ENCODE peak calls at places on chromosomes 16 and 17, in four cellular contexts. D is A549, Z is GM12878, X is IMR-90. G is an unnamed sample.

GRCh38 chr17:49249292-49249794 is 18.8 kb upstream of the PHOSPHO1 start:
- DNase-seq in D (no peak), Z (no peak), X (no peak), G (peak)

GRCh38 chr16:6602401-6602800 is 730.2 kb upstream of the RBFOX1 start:
- DNase-seq in D (no peak), Z (no peak), X (no peak), G (no peak)

GRCh38 chr17:74878658-74879057 is 5.9 kb upstream of the FDXR start:
- DNase-seq in D (no peak), Z (no peak), X (no peak), G (no peak)

GRCh38 chr16:53080345-53081031 is 25.7 kb downstream of the CHD9 start:
- DNase-seq in D (peak), Z (no peak), X (peak), G (no peak)

GRCh38 chr17:38464251-38464722 is 36.0 kb downstream of the ARHGAP23 start:
- DNase-seq in D (peak), Z (no peak), X (no peak), G (peak)

GRCh38 chr17:75776399-75777242 is 8.0 kb upstream of the UNK start:
- DNase-seq in D (no peak), Z (no peak), X (no peak), G (no peak)

GRCh38 chr17:45224671-45225050 is 3.0 kb downstream of the FMNL1 start:
- DNase-seq in D (no peak), Z (no peak), X (no peak), G (no peak)

GRCh38 chr17:79109584-79109983 is 35.0 kb downstream of the ENGASE start:
- DNase-seq in D (no peak), Z (no peak), X (no peak), G (peak)

GRCh38 chr17:76078859-76079576 is at the start of gene ZACN:
- DNase-seq in D (no peak), Z (no peak), X (no peak), G (no peak)

GRCh38 chr16:556479-557173 is 3.6 kb upstream of the PRR35 start:
- DNase-seq in D (no peak), Z (no peak), X (no peak), G (no peak)

GRCh38 chr17:78276098-78276497 is 44.7 kb downstream of the TMEM235 start:
- DNase-seq in D (no peak), Z (peak), X (no peak), G (no peak)

DNA sequence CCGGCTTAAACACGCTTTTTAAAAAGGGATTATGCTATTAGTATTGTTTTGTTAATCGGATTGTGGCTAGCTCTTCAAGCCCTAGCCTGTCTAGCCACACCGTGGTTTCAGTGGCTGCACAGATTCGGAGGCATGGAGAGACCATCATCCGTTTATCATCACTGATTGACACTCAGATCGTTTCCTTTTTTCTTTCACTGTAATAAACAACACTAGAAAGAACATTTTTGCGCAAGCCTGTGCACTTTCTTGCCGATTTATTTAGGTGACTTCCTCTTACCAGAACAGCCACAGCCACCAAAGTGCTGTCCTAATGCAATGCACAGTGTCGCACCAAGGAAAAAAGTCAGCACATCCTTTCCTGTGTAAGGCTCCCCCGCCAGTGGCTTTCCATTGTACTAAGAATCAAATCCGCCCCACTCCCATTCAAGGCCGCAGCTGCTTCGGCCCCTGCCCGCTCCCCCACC is 78.2 kb downstream of the CRISPLD2 start:
- DNase-seq in D (no peak), Z (no peak), X (no peak), G (no peak)
- TF ChIP-seq ELK1 in D (no peak), Z (no peak), X (no peak), G (no peak)

GRCh38 chr17:72406501-72406900 is 285.7 kb downstream of the SOX9 start:
- DNase-seq in D (no peak), Z (no peak), X (no peak), G (no peak)

GRCh38 chr17:72405662-72406230 is 284.9 kb downstream of the SOX9 start:
- DNase-seq in D (no peak), Z (no peak), X (no peak), G (no peak)

GRCh38 chr17:72408641-72409040 is 287.8 kb downstream of the SOX9 start:
- DNase-seq in D (no peak), Z (no peak), X (no peak), G (no peak)

GRCh38 chr17:72408122-72408382 is 287.2 kb downstream of the SOX9 start:
- DNase-seq in D (no peak), Z (no peak), X (no peak), G (no peak)

GRCh38 chr17:72407336-72408121 is 286.7 kb downstream of the SOX9 start:
- DNase-seq in D (peak), Z (no peak), X (peak), G (no peak)
- TF ChIP-seq ELK1 in D (no peak), Z (no peak), X (no peak), G (no peak)

DNA sequence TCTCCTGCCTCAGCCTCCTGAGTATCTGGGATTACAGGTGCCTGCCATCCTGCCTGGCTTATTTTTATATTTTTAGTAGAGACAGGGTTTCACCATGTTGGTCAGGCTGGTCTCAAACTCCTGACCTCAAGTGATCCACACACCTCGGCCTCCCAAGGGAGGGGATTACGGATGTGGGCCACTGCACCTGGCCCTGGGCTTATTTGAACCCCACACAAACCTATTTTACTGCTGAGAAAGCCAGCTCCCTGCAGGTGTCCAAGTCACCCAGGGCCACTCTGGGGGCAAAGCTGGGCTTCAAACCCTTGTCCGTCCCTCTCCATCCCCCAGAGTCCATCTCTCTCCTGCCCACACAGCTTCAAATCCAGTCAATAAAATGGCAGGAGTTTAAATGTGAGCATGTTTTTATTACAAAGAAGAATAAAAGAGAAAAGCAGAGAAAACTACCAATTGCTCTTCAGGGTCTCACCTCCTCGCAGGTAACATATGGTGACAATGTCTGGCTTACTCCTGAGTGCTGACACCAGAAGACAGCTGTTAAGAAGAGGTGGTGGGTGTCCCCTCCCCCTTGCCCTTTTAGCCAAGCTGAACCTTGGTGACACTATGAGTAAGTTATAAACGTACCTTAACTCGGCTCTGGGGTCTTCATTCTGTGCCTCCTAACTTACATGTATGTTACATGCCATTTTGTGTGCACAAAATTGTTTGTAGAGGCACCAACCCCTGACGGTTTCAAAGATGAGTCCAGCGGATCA is 45.4 kb downstream of the LAT start:
- DNase-seq in D (no peak), Z (no peak), X (no peak), G (no peak)
- TF ChIP-seq ELK1 in D (no peak), Z (no peak), X (no peak), G (no peak)

GRCh38 chr16:56944954-56945839 is 13.3 kb downstream of the HERPUD1 start:
- DNase-seq in D (no peak), Z (peak), X (peak), G (no peak)
- TF ChIP-seq ELK1 in D (no peak), Z (no peak), X (no peak), G (no peak)

DNA sequence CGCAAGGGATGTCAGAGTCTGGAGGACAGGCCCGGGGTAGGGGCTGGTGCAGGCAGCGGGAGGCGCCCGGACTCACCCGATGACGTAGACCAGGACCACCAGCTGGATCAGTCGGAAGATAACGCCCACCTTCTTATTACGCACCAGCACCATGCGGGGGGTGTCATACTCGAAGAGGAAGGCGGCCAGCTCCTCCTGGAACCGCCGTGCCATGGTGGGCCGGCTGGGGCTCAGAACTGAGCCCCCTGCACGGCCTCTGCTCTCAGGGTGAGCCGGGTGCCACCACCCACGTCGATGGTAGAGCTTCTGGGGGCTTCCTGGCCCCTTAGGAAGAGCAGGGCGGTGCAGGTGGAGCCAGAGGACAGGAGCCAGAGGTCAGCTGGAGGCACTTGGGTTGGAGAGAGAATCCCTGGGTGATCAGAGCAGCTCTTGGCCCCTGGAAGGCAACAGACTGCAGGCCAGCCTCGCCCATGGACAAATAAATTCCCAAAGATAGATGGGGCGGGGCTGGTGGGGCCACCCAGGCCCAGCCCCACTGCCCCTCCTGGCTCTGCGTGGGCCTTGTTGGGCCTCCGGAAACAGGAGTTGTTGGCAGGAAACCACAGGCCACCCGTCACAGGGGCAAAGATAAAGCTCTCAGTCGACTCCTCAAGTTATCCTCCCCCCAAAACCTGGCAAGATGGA is at the start of gene P2RX1:
- DNase-seq in D (no peak), Z (no peak), X (no peak), G (peak)
- TF ChIP-seq ELK1 in D (no peak), Z (no peak), X (no peak), G (no peak)

GRCh38 chr16:11706180-11706742 is 36.4 kb downstream of the TXNDC11 start:
- DNase-seq in D (no peak), Z (no peak), X (peak), G (peak)
- TF ChIP-seq ELK1 in D (no peak), Z (no peak), X (no peak), G (no peak)

DNA sequence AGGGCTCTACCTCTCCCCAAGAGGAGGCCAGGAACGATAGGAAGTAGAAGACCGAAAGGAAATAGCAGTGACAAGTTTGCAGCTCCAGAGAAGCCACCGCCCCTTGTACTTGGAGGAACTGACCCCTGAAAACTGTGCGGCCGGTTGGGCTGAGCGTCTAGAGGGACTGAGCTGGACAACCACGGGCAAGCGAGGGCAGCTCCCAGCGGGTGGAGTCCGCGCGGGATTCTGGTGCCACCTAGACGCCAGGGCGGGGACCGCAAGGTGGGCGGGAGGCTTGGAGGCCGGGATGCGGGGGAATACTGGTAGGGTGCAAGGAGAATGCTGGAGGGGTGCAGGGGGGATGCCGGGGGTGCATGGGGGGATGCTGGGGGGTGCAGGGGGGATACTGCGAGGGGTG is 1.3 kb upstream of the SLC6A4 start:
- DNase-seq in D (peak), Z (no peak), X (no peak), G (no peak)
- TF ChIP-seq ELK1 in D (no peak), Z (no peak), X (no peak), G (no peak)